ENCODE peak calls at places on chromosomes 1 and 21, in five cellular contexts. One of them, this sample, is unnamed. For H3K36me3, the result is how much of the 10 kb centered on the place peaks cover.

GRCh38 chr21:46153259-46154154 is 1.9 kb downstream of the FTCD start:
- DNase-seq in transverse colon: peak
- DNase-seq in GM23338: peak
- DNase-seq in testis: peak
- DNase-seq in CD8-positive, alpha-beta T cell: peak
- DNase-seq in this sample: peak

GRCh38 chr1:12438349-12438924 is 179.6 kb downstream of the DHRS3 start:
- DNase-seq in transverse colon: no peak
- DNase-seq in GM23338: no peak
- DNase-seq in testis: no peak
- DNase-seq in CD8-positive, alpha-beta T cell: peak
- DNase-seq in this sample: no peak

GRCh38 chr21:38989745-38990423 is 184.2 kb downstream of the ETS2 start:
- DNase-seq in transverse colon: no peak
- DNase-seq in GM23338: no peak
- DNase-seq in testis: no peak
- DNase-seq in CD8-positive, alpha-beta T cell: no peak
- DNase-seq in this sample: no peak

GRCh38 chr1:154199563-154199879 is 6.6 kb downstream of the CFAP141 start:
- DNase-seq in transverse colon: no peak
- DNase-seq in GM23338: no peak
- DNase-seq in testis: no peak
- DNase-seq in CD8-positive, alpha-beta T cell: no peak
- DNase-seq in this sample: no peak

GRCh38 chr21:23887709-23888303 is 1719.5 kb downstream of the MRPL39 start:
- DNase-seq in transverse colon: peak
- DNase-seq in GM23338: no peak
- DNase-seq in testis: no peak
- DNase-seq in CD8-positive, alpha-beta T cell: peak
- DNase-seq in this sample: no peak

GRCh38 chr1:175338447-175339135 is 146.0 kb upstream of the KIAA0040 start:
- DNase-seq in transverse colon: peak
- DNase-seq in GM23338: peak
- DNase-seq in testis: peak
- DNase-seq in CD8-positive, alpha-beta T cell: peak
- DNase-seq in this sample: no peak

GRCh38 chr1:62198781-62199125 is 4.1 kb downstream of the L1TD1 start:
- DNase-seq in transverse colon: no peak
- DNase-seq in GM23338: no peak
- DNase-seq in testis: peak
- DNase-seq in CD8-positive, alpha-beta T cell: no peak
- DNase-seq in this sample: no peak

GRCh38 chr1:30809514-30810263 is 52.1 kb upstream of the LAPTM5 start:
- DNase-seq in transverse colon: no peak
- DNase-seq in GM23338: no peak
- DNase-seq in testis: no peak
- DNase-seq in CD8-positive, alpha-beta T cell: no peak
- DNase-seq in this sample: no peak

GRCh38 chr1:117928881-117929339 is 511 bp downstream of the GDAP2 start:
- DNase-seq in transverse colon: peak
- DNase-seq in GM23338: peak
- DNase-seq in testis: peak
- DNase-seq in CD8-positive, alpha-beta T cell: peak
- DNase-seq in this sample: peak

GRCh38 chr1:164576311-164577271 is 17.6 kb downstream of the PBX1 start:
- DNase-seq in transverse colon: no peak
- DNase-seq in GM23338: peak
- DNase-seq in testis: peak
- DNase-seq in CD8-positive, alpha-beta T cell: no peak
- DNase-seq in this sample: no peak

GRCh38 chr1:2406451-2407041 is 5.8 kb downstream of the PEX10 start:
- DNase-seq in transverse colon: no peak
- DNase-seq in GM23338: no peak
- DNase-seq in testis: no peak
- DNase-seq in CD8-positive, alpha-beta T cell: no peak
- DNase-seq in this sample: no peak

GRCh38 chr1:172833956-172834355 is 175.1 kb downstream of the FASLG start:
- DNase-seq in transverse colon: no peak
- DNase-seq in GM23338: no peak
- DNase-seq in testis: no peak
- DNase-seq in CD8-positive, alpha-beta T cell: no peak
- DNase-seq in this sample: no peak

GRCh38 chr1:174022976-174023277 is 770 bp upstream of the RC3H1 start:
- DNase-seq in transverse colon: no peak
- DNase-seq in GM23338: no peak
- DNase-seq in testis: no peak
- DNase-seq in CD8-positive, alpha-beta T cell: no peak
- DNase-seq in this sample: no peak

GRCh38 chr1:194026422-194026821 is 840.0 kb upstream of the B3GALT2 start:
- DNase-seq in transverse colon: no peak
- DNase-seq in GM23338: no peak
- DNase-seq in testis: no peak
- DNase-seq in CD8-positive, alpha-beta T cell: no peak
- DNase-seq in this sample: no peak

GRCh38 chr1:210883821-210884220 is 250.1 kb downstream of the KCNH1 start:
- DNase-seq in transverse colon: no peak
- DNase-seq in GM23338: no peak
- DNase-seq in testis: no peak
- DNase-seq in CD8-positive, alpha-beta T cell: no peak
- DNase-seq in this sample: no peak

DNA sequence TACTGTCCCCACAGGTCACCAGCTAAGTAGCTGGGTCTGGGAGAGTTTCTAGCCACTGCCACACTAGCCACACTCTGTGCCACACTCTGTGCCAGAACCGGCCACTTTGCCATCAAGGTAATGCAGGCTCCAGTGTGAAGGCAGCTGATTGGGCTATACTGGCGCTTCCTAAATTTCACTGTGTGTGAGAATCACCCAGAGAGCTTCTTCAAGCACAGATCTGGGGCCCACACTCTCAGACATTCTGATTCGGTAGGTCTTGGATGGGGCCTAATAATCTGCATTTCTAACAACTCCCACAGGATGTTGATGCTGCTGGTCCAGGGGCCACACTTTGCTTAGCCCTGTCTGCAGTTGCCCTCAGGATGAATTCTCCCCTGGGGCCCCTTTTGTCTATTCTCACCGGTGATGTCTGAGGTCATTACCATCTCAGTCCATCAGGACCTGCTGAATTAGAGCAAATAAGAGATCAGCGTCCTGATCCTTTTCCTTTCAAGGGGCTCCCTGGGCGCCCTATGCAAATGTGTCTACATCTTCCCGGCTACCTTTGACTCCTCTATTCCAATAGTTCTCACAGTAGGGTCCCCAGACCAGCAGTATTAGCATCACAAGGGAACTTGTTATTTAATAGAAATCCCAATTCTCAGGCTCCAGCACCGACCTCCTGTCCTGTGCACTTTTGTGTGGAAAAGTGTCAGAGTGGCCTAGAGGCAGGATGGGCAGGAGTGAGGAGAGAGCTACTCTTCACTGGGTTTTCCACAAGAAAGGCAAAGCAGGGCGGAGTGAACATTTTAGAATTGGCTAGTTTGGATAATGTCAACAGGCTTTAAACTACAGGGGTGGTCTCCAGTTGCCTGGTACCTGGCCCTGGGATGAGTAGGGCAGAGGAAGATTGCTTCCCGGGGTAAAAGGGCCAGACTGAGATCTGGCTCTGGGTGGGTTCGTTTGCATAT is 24.7 kb upstream of the LRRN2 start:
- DNase-seq in transverse colon: no peak
- DNase-seq in GM23338: peak
- DNase-seq in testis: no peak
- DNase-seq in CD8-positive, alpha-beta T cell: no peak
- DNase-seq in this sample: no peak
- H3K4me3 ChIP-seq in transverse colon: no peak
- H3K4me3 ChIP-seq in GM23338: peak
- H3K4me3 ChIP-seq in testis: no peak
- H3K4me3 ChIP-seq in CD8-positive, alpha-beta T cell: no peak
- H3K4me3 ChIP-seq in this sample: no peak

DNA sequence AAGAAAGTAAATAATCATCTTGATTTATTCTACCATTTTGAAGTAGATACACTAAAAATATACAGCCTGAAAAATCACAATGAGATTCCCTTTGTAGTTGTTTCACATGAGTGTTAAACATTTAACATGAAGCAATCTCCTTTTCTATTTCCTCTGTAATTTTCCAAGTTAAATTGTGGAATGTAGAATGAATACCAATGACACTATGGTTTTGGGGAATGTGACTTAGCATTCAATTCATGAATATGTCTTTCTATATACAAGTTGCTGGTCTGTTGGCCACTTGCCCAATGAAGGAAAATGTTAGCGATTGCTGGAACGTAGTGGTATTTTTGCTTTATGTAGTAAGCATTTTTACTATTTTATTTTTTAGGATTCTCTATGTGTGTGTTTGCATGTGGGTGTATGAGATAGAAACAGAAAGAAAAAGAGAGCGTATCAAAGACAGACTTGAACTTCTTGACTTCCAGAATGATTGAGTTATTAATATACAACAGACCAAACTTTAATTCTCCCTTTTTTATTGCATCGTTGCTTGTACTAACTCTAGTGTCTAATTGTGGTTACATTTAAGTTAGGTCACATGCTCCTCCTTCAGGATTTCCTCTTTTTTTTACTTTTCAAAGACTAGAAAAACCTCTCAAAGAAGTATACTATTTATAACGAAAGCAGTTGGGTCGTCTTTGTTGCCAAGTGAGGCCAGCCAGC is 5.9 kb downstream of the TGFB2 start:
- DNase-seq in transverse colon: no peak
- DNase-seq in GM23338: no peak
- DNase-seq in testis: no peak
- DNase-seq in CD8-positive, alpha-beta T cell: no peak
- DNase-seq in this sample: no peak
- H3K36me3 ChIP-seq in transverse colon: under half
- H3K36me3 ChIP-seq in GM23338: under half
- H3K36me3 ChIP-seq in testis: under half
- H3K36me3 ChIP-seq in CD8-positive, alpha-beta T cell: under half
- H3K36me3 ChIP-seq in this sample: under half

DNA sequence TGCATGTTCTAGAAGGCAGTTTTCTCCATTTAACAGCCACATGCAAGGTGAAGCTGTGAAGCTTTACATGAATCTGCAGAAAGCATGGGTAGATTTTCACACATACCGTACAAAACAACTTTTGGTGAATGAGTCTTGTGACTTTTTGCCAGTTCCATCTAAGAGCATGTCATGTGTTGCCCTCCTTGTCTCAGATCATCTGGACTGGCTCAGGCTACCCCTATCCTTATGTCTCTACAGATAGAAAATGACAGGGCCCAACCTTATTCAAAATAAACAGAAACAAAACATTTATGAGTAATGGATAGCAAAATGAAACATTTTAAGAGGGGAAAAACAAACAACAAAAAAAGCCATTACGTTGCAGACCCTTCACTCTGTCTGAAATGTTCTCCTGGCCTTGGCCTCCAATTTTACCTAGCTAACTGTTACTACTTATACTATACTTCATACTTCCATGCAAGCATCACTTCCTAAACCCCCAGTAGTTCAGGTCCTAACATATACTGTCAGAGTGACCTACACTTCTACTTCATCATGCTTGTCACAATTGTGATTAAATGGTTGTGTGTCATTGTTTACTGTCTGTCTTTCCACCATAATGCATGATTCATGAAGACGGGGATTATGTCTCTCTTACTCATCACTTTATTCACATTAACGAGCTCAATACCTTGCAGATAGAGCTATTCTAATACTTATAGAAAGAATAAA is 39.0 kb downstream of the LRRC8C start:
- DNase-seq in transverse colon: no peak
- DNase-seq in GM23338: no peak
- DNase-seq in testis: no peak
- DNase-seq in CD8-positive, alpha-beta T cell: no peak
- DNase-seq in this sample: no peak
- H3K4me3 ChIP-seq in transverse colon: no peak
- H3K4me3 ChIP-seq in GM23338: no peak
- H3K4me3 ChIP-seq in testis: no peak
- H3K4me3 ChIP-seq in CD8-positive, alpha-beta T cell: no peak
- H3K4me3 ChIP-seq in this sample: no peak

GRCh38 chr1:90940746-90941145 is 81.1 kb downstream of the ZNF644 start:
- DNase-seq in transverse colon: no peak
- DNase-seq in GM23338: no peak
- DNase-seq in testis: no peak
- DNase-seq in CD8-positive, alpha-beta T cell: no peak
- DNase-seq in this sample: no peak

GRCh38 chr1:90936731-90937130 is 85.1 kb downstream of the ZNF644 start:
- DNase-seq in transverse colon: no peak
- DNase-seq in GM23338: no peak
- DNase-seq in testis: no peak
- DNase-seq in CD8-positive, alpha-beta T cell: no peak
- DNase-seq in this sample: no peak

GRCh38 chr1:90936061-90936460 is 85.8 kb downstream of the ZNF644 start:
- DNase-seq in transverse colon: no peak
- DNase-seq in GM23338: no peak
- DNase-seq in testis: no peak
- DNase-seq in CD8-positive, alpha-beta T cell: no peak
- DNase-seq in this sample: no peak
- H3K36me3 ChIP-seq in transverse colon: under half
- H3K36me3 ChIP-seq in GM23338: under half
- H3K36me3 ChIP-seq in testis: under half
- H3K36me3 ChIP-seq in CD8-positive, alpha-beta T cell: under half
- H3K36me3 ChIP-seq in this sample: under half

GRCh38 chr1:110341872-110342331 is 2.7 kb downstream of the RBM15 start:
- DNase-seq in transverse colon: no peak
- DNase-seq in GM23338: no peak
- DNase-seq in testis: no peak
- DNase-seq in CD8-positive, alpha-beta T cell: no peak
- DNase-seq in this sample: no peak
- H3K4me3 ChIP-seq in transverse colon: no peak
- H3K4me3 ChIP-seq in GM23338: peak
- H3K4me3 ChIP-seq in testis: no peak
- H3K4me3 ChIP-seq in CD8-positive, alpha-beta T cell: peak
- H3K4me3 ChIP-seq in this sample: no peak

GRCh38 chr1:42832636-42833265 is 13.7 kb upstream of the ZNF691 start:
- DNase-seq in transverse colon: no peak
- DNase-seq in GM23338: no peak
- DNase-seq in testis: no peak
- DNase-seq in CD8-positive, alpha-beta T cell: no peak
- DNase-seq in this sample: no peak

GRCh38 chr1:42834803-42835202 is 11.6 kb upstream of the ZNF691 start:
- DNase-seq in transverse colon: no peak
- DNase-seq in GM23338: no peak
- DNase-seq in testis: no peak
- DNase-seq in CD8-positive, alpha-beta T cell: no peak
- DNase-seq in this sample: no peak

GRCh38 chr1:42837742-42838141 is 8.7 kb upstream of the ZNF691 start:
- DNase-seq in transverse colon: no peak
- DNase-seq in GM23338: no peak
- DNase-seq in testis: no peak
- DNase-seq in CD8-positive, alpha-beta T cell: no peak
- DNase-seq in this sample: no peak

GRCh38 chr1:42833981-42834380 is 12.4 kb upstream of the ZNF691 start:
- DNase-seq in transverse colon: no peak
- DNase-seq in GM23338: no peak
- DNase-seq in testis: no peak
- DNase-seq in CD8-positive, alpha-beta T cell: no peak
- DNase-seq in this sample: no peak

GRCh38 chr1:42835422-42835821 is 11.0 kb upstream of the ZNF691 start:
- DNase-seq in transverse colon: no peak
- DNase-seq in GM23338: no peak
- DNase-seq in testis: no peak
- DNase-seq in CD8-positive, alpha-beta T cell: no peak
- DNase-seq in this sample: no peak
- H3K36me3 ChIP-seq in transverse colon: under half
- H3K36me3 ChIP-seq in GM23338: under half
- H3K36me3 ChIP-seq in testis: under half
- H3K36me3 ChIP-seq in CD8-positive, alpha-beta T cell: under half
- H3K36me3 ChIP-seq in this sample: under half

This sample was measured in left lung.